ENCODE peak calls at places on chromosomes 6 and 20, in six cellular contexts. One of them, this sample, is unnamed.
A peak's percentile ranks its signal among the peaks of the same experiment; 100 is the strongest.

GRCh38 chr20:1302578-1303541 is 26.1 kb downstream of the SDCBP2 start:
- DNase-seq in suprapubic skin: no peak
- DNase-seq in spleen: peak; percentile 67
- DNase-seq in breast epithelium: no peak
- DNase-seq in vagina: no peak
- DNase-seq in prostate gland: no peak
- DNase-seq in this sample: no peak

GRCh38 chr6:20687494-20687893 is 153.2 kb downstream of the CDKAL1 start:
- DNase-seq in suprapubic skin: no peak
- DNase-seq in spleen: no peak
- DNase-seq in breast epithelium: no peak
- DNase-seq in vagina: no peak
- DNase-seq in prostate gland: no peak
- DNase-seq in this sample: no peak

GRCh38 chr6:77037439-77037838 is 425.9 kb downstream of the HTR1B start:
- DNase-seq in suprapubic skin: no peak
- DNase-seq in spleen: no peak
- DNase-seq in breast epithelium: no peak
- DNase-seq in vagina: no peak
- DNase-seq in prostate gland: no peak
- DNase-seq in this sample: no peak

GRCh38 chr6:52195886-52196285 is 9.7 kb downstream of the IL17A start:
- DNase-seq in suprapubic skin: no peak
- DNase-seq in spleen: no peak
- DNase-seq in breast epithelium: no peak
- DNase-seq in vagina: no peak
- DNase-seq in prostate gland: no peak
- DNase-seq in this sample: no peak

GRCh38 chr6:109892451-109893435 is 85.4 kb upstream of the GPR6 start:
- DNase-seq in suprapubic skin: no peak
- DNase-seq in spleen: no peak
- DNase-seq in breast epithelium: peak; percentile 71
- DNase-seq in vagina: no peak
- DNase-seq in prostate gland: peak; percentile 38
- DNase-seq in this sample: no peak

GRCh38 chr20:3924304-3925112 is 35.3 kb downstream of the PANK2 start:
- DNase-seq in suprapubic skin: no peak
- DNase-seq in spleen: peak; percentile 88
- DNase-seq in breast epithelium: no peak
- DNase-seq in vagina: no peak
- DNase-seq in prostate gland: no peak
- DNase-seq in this sample: peak; percentile 54

GRCh38 chr20:35463455-35464300 is 8.3 kb downstream of the CEP250 start:
- DNase-seq in suprapubic skin: no peak
- DNase-seq in spleen: no peak
- DNase-seq in breast epithelium: no peak
- DNase-seq in vagina: no peak
- DNase-seq in prostate gland: peak; percentile 61
- DNase-seq in this sample: no peak

GRCh38 chr6:142112451-142113061 is 20.2 kb upstream of the GJE1 start:
- DNase-seq in suprapubic skin: peak; percentile 77
- DNase-seq in spleen: peak; percentile 45
- DNase-seq in breast epithelium: peak; percentile 60
- DNase-seq in vagina: no peak
- DNase-seq in prostate gland: peak; percentile 65
- DNase-seq in this sample: no peak

GRCh38 chr20:2820896-2821869 is 5.0 kb downstream of the TMEM239 start:
- DNase-seq in suprapubic skin: peak; percentile 77
- DNase-seq in spleen: no peak
- DNase-seq in breast epithelium: no peak
- DNase-seq in vagina: no peak
- DNase-seq in prostate gland: no peak
- DNase-seq in this sample: no peak

GRCh38 chr6:44696099-44696498 is 308.6 kb downstream of the CDC5L start:
- DNase-seq in suprapubic skin: no peak
- DNase-seq in spleen: no peak
- DNase-seq in breast epithelium: no peak
- DNase-seq in vagina: no peak
- DNase-seq in prostate gland: no peak
- DNase-seq in this sample: no peak

GRCh38 chr20:46709459-46710148 is at the start of gene SLC2A10:
- DNase-seq in suprapubic skin: peak; percentile 86
- DNase-seq in spleen: no peak
- DNase-seq in breast epithelium: peak; percentile 71
- DNase-seq in vagina: no peak
- DNase-seq in prostate gland: peak; percentile 55
- DNase-seq in this sample: peak; percentile 55

GRCh38 chr20:22797103-22797502 is 212.7 kb upstream of the FOXA2 start:
- DNase-seq in suprapubic skin: no peak
- DNase-seq in spleen: no peak
- DNase-seq in breast epithelium: no peak
- DNase-seq in vagina: no peak
- DNase-seq in prostate gland: no peak
- DNase-seq in this sample: no peak

GRCh38 chr6:13729891-13730290 is 18.3 kb upstream of the RANBP9 start:
- DNase-seq in suprapubic skin: no peak
- DNase-seq in spleen: no peak
- DNase-seq in breast epithelium: no peak
- DNase-seq in vagina: no peak
- DNase-seq in prostate gland: no peak
- DNase-seq in this sample: no peak

GRCh38 chr20:20365593-20365992 is 2.3 kb upstream of the INSM1 start:
- DNase-seq in suprapubic skin: no peak
- DNase-seq in spleen: no peak
- DNase-seq in breast epithelium: no peak
- DNase-seq in vagina: no peak
- DNase-seq in prostate gland: no peak
- DNase-seq in this sample: no peak

GRCh38 chr6:157427969-157428368 is 47.0 kb downstream of the ZDHHC14 start:
- DNase-seq in suprapubic skin: no peak
- DNase-seq in spleen: no peak
- DNase-seq in breast epithelium: no peak
- DNase-seq in vagina: no peak
- DNase-seq in prostate gland: no peak
- DNase-seq in this sample: no peak

GRCh38 chr20:59628171-59628570 is 23.8 kb downstream of the PHACTR3 start:
- DNase-seq in suprapubic skin: no peak
- DNase-seq in spleen: peak; percentile 47
- DNase-seq in breast epithelium: no peak
- DNase-seq in vagina: no peak
- DNase-seq in prostate gland: no peak
- DNase-seq in this sample: no peak

GRCh38 chr6:141752677-141753076 is 380.0 kb upstream of the GJE1 start:
- DNase-seq in suprapubic skin: no peak
- DNase-seq in spleen: no peak
- DNase-seq in breast epithelium: no peak
- DNase-seq in vagina: no peak
- DNase-seq in prostate gland: no peak
- DNase-seq in this sample: no peak

GRCh38 chr6:15313367-15313766 is 67.5 kb downstream of the JARID2 start:
- DNase-seq in suprapubic skin: no peak
- DNase-seq in spleen: no peak
- DNase-seq in breast epithelium: no peak
- DNase-seq in vagina: no peak
- DNase-seq in prostate gland: peak; percentile 15
- DNase-seq in this sample: no peak

GRCh38 chr6:111530777-111531176 is 47.8 kb upstream of the REV3L start:
- DNase-seq in suprapubic skin: no peak
- DNase-seq in spleen: no peak
- DNase-seq in breast epithelium: no peak
- DNase-seq in vagina: no peak
- DNase-seq in prostate gland: no peak
- DNase-seq in this sample: no peak

GRCh38 chr6:140478631-140479030 is 1104.2 kb upstream of the CITED2 start:
- DNase-seq in suprapubic skin: no peak
- DNase-seq in spleen: no peak
- DNase-seq in breast epithelium: no peak
- DNase-seq in vagina: no peak
- DNase-seq in prostate gland: no peak
- DNase-seq in this sample: no peak

GRCh38 chr20:1333462-1334369 is 4.8 kb upstream of the SDCBP2 start:
- DNase-seq in suprapubic skin: peak; percentile 57
- DNase-seq in spleen: peak; percentile 27
- DNase-seq in breast epithelium: no peak
- DNase-seq in vagina: peak; percentile 78
- DNase-seq in prostate gland: no peak
- DNase-seq in this sample: no peak

GRCh38 chr20:11918280-11918952 is 723 bp downstream of the BTBD3 start:
- DNase-seq in suprapubic skin: no peak
- DNase-seq in spleen: no peak
- DNase-seq in breast epithelium: no peak
- DNase-seq in vagina: no peak
- DNase-seq in prostate gland: no peak
- DNase-seq in this sample: no peak

GRCh38 chr20:10090588-10091166 is 55.9 kb downstream of the ANKEF1 start:
- DNase-seq in suprapubic skin: no peak
- DNase-seq in spleen: no peak
- DNase-seq in breast epithelium: no peak
- DNase-seq in vagina: no peak
- DNase-seq in prostate gland: peak; percentile 38
- DNase-seq in this sample: no peak
- TF ChIP-seq POLR2AphosphoS5 in suprapubic skin: no peak
- TF ChIP-seq POLR2AphosphoS5 in spleen: no peak
- TF ChIP-seq POLR2AphosphoS5 in breast epithelium: no peak
- TF ChIP-seq POLR2AphosphoS5 in vagina: no peak
- TF ChIP-seq POLR2AphosphoS5 in prostate gland: peak; percentile 6
- TF ChIP-seq POLR2AphosphoS5 in this sample: no peak

DNA sequence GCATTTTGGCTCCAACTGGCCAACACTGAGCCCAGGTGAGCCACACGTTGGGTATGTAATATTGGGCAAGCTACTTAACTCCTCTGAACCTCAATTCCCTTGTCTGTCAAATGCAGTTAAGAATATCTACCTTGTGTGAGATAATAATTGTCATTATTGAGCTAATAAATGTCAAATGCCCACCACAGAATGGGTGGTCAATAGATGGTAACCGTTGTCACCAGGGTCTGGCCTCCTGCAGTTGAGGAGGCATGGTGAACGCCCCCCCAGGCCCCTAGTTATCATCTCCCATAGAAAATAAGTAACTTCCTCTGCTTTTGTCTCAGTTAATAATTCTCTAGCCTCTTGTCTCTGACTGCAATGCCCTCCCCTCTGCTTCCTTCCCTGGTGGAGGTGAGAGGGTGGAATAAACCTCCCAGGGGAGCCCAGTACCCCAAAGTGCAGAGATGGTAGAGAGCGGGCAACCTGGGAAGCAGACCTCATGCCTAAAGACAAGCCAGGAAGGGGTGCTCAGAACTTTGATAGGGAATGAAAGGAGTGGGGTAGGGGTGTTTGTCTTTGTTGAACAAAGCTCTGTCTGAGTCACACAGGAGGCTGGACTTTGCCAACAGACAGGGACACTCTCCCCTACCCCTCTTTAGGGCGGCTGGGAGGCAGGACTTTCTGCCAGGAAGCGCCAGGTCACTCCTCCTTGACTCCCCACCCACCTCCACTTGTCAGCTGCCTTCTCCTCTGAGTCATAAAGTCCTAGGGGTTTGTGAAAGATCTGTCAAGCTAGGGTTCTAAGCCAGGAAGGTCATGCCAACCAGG is 1.3 kb upstream of the UNC5CL start:
- DNase-seq in suprapubic skin: no peak
- DNase-seq in spleen: no peak
- DNase-seq in breast epithelium: no peak
- DNase-seq in vagina: no peak
- DNase-seq in prostate gland: no peak
- DNase-seq in this sample: no peak
- TF ChIP-seq POLR2A in suprapubic skin: no peak
- TF ChIP-seq POLR2A in spleen: no peak
- TF ChIP-seq POLR2A in breast epithelium: no peak
- TF ChIP-seq POLR2A in vagina: no peak
- TF ChIP-seq POLR2A in prostate gland: no peak
- TF ChIP-seq POLR2A in this sample: no peak

DNA sequence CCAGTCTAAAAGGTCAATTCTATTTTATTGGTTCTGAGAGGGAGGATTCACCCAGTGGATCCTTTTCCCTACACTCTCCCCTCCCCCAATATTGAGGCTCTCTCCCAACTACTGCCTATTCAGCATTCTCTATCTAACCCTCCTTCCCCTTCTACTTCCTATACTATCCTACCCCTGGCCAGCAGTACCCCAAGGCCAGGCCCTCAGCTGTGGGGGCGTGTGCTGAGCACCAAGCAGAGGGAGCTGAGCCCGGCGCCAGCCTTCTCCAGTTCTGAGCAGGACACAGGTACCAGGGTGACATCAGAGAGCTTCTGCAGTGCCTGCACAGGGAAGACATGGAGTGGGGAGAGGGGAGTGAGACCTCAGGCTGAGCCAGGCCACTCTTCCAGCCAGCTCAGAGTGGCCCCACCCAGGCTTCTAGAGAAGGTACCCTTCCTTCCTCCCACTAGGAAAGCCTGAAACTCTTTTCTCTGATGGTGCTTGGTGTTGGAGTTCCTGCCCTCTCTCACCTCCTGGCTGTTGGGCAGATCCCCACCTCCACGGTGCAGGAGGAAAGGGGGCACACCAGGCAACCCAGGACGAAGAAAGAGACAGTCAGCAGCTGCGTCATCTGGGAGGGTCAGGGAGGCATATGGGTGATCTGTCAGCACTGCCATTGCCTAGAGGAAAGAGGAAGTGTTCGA is 1.9 kb downstream of the DDAH2 start:
- DNase-seq in suprapubic skin: no peak
- DNase-seq in spleen: peak; percentile 88
- DNase-seq in breast epithelium: no peak
- DNase-seq in vagina: no peak
- DNase-seq in prostate gland: no peak
- DNase-seq in this sample: peak; percentile 62
- TF ChIP-seq POLR2AphosphoS5 in suprapubic skin: no peak
- TF ChIP-seq POLR2AphosphoS5 in spleen: peak; percentile 59
- TF ChIP-seq POLR2AphosphoS5 in breast epithelium: no peak
- TF ChIP-seq POLR2AphosphoS5 in vagina: no peak
- TF ChIP-seq POLR2AphosphoS5 in prostate gland: no peak
- TF ChIP-seq POLR2AphosphoS5 in this sample: no peak

GRCh38 chr6:19616022-19616421 is 221.1 kb upstream of the ID4 start:
- DNase-seq in suprapubic skin: no peak
- DNase-seq in spleen: no peak
- DNase-seq in breast epithelium: no peak
- DNase-seq in vagina: no peak
- DNase-seq in prostate gland: no peak
- DNase-seq in this sample: no peak

GRCh38 chr6:19610260-19610659 is 226.9 kb upstream of the ID4 start:
- DNase-seq in suprapubic skin: no peak
- DNase-seq in spleen: no peak
- DNase-seq in breast epithelium: no peak
- DNase-seq in vagina: no peak
- DNase-seq in prostate gland: no peak
- DNase-seq in this sample: no peak

GRCh38 chr6:19608546-19608945 is 228.6 kb upstream of the ID4 start:
- DNase-seq in suprapubic skin: no peak
- DNase-seq in spleen: no peak
- DNase-seq in breast epithelium: no peak
- DNase-seq in vagina: no peak
- DNase-seq in prostate gland: no peak
- DNase-seq in this sample: no peak

DNA sequence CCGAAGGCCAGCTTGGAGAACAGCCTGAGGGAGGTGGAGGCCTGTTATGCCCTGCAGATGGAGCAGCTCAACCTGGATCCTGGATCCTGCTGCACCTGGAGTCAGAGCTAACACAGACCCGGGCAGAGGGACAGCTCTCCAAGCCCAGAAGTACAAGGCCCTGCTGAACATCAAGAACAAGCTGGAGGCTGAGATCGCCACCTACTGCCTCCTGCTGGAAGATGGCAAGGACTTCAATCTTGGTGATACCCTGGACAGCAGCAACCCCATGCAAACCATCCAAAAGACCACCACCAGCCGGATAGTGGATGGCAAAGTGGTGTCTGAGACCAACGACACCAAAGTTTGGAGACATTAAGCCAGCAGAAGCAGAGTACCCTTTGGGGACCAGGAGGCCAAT is 223.5 kb upstream of the ID4 start:
- DNase-seq in suprapubic skin: no peak
- DNase-seq in spleen: no peak
- DNase-seq in breast epithelium: no peak
- DNase-seq in vagina: no peak
- DNase-seq in prostate gland: no peak
- DNase-seq in this sample: no peak
- TF ChIP-seq POLR2A in suprapubic skin: no peak
- TF ChIP-seq POLR2A in spleen: no peak
- TF ChIP-seq POLR2A in breast epithelium: no peak
- TF ChIP-seq POLR2A in vagina: no peak
- TF ChIP-seq POLR2A in prostate gland: no peak
- TF ChIP-seq POLR2A in this sample: no peak